ENCODE peak calls at places on chromosomes 2 and 18, in six cellular contexts. One of them, this sample, is unnamed.

GRCh38 chr2:166765141-166765540 is 123.1 kb upstream of the XIRP2 start:
- DNase-seq in activated T-cell treated with anti-CD3 and anti-CD28 coated beads, Interleukin-2, amount 50 U/mL, for 48 hours: no peak
- DNase-seq in HTR-8/SVneo: no peak
- DNase-seq in EH: no peak
- DNase-seq in activated CD4-positive, alpha-beta T cell treated with anti-CD3 and anti-CD28 coated beads, Interleukin-2, amount 10 ng/mL, durations not matched to agents 7 days and 5 days: no peak
- DNase-seq in Kasumi-1: no peak
- DNase-seq in this sample: no peak

GRCh38 chr2:120758181-120759048 is 22.7 kb downstream of the GLI2 start:
- DNase-seq in activated T-cell treated with anti-CD3 and anti-CD28 coated beads, Interleukin-2, amount 50 U/mL, for 48 hours: no peak
- DNase-seq in EH: peak
- DNase-seq in HTR-8/SVneo: no peak
- DNase-seq in Kasumi-1: no peak
- DNase-seq in activated CD4-positive, alpha-beta T cell treated with anti-CD3 and anti-CD28 coated beads, Interleukin-2, amount 10 ng/mL, durations not matched to agents 7 days and 5 days: no peak
- DNase-seq in this sample: no peak

GRCh38 chr2:47819834-47820233 is 36.9 kb downstream of the MSH6 start:
- DNase-seq in HTR-8/SVneo: peak
- DNase-seq in Kasumi-1: no peak
- DNase-seq in activated T-cell treated with anti-CD3 and anti-CD28 coated beads, Interleukin-2, amount 50 U/mL, for 48 hours: no peak
- DNase-seq in activated CD4-positive, alpha-beta T cell treated with anti-CD3 and anti-CD28 coated beads, Interleukin-2, amount 10 ng/mL, durations not matched to agents 7 days and 5 days: no peak
- DNase-seq in EH: peak
- DNase-seq in this sample: no peak

GRCh38 chr2:10460366-10460796 is 12.3 kb upstream of the ODC1 start:
- DNase-seq in Kasumi-1: no peak
- DNase-seq in activated T-cell treated with anti-CD3 and anti-CD28 coated beads, Interleukin-2, amount 50 U/mL, for 48 hours: no peak
- DNase-seq in HTR-8/SVneo: no peak
- DNase-seq in activated CD4-positive, alpha-beta T cell treated with anti-CD3 and anti-CD28 coated beads, Interleukin-2, amount 10 ng/mL, durations not matched to agents 7 days and 5 days: no peak
- DNase-seq in EH: no peak
- DNase-seq in this sample: no peak

GRCh38 chr18:78144669-78145068 is 834.9 kb upstream of the SALL3 start:
- DNase-seq in Kasumi-1: no peak
- DNase-seq in EH: no peak
- DNase-seq in activated T-cell treated with anti-CD3 and anti-CD28 coated beads, Interleukin-2, amount 50 U/mL, for 48 hours: no peak
- DNase-seq in activated CD4-positive, alpha-beta T cell treated with anti-CD3 and anti-CD28 coated beads, Interleukin-2, amount 10 ng/mL, durations not matched to agents 7 days and 5 days: no peak
- DNase-seq in HTR-8/SVneo: no peak
- DNase-seq in this sample: no peak

GRCh38 chr18:415627-416612 is 84.6 kb downstream of the COLEC12 start:
- DNase-seq in EH: peak
- DNase-seq in activated CD4-positive, alpha-beta T cell treated with anti-CD3 and anti-CD28 coated beads, Interleukin-2, amount 10 ng/mL, durations not matched to agents 7 days and 5 days: no peak
- DNase-seq in activated T-cell treated with anti-CD3 and anti-CD28 coated beads, Interleukin-2, amount 50 U/mL, for 48 hours: no peak
- DNase-seq in Kasumi-1: no peak
- DNase-seq in HTR-8/SVneo: no peak
- DNase-seq in this sample: no peak

GRCh38 chr2:110873056-110873502 is 140.7 kb downstream of the ACOXL start:
- DNase-seq in activated T-cell treated with anti-CD3 and anti-CD28 coated beads, Interleukin-2, amount 50 U/mL, for 48 hours: no peak
- DNase-seq in activated CD4-positive, alpha-beta T cell treated with anti-CD3 and anti-CD28 coated beads, Interleukin-2, amount 10 ng/mL, durations not matched to agents 7 days and 5 days: no peak
- DNase-seq in Kasumi-1: no peak
- DNase-seq in EH: no peak
- DNase-seq in HTR-8/SVneo: no peak
- DNase-seq in this sample: no peak

GRCh38 chr2:39380525-39381150 is 56.4 kb downstream of the MAP4K3 start:
- DNase-seq in HTR-8/SVneo: no peak
- DNase-seq in EH: peak
- DNase-seq in activated T-cell treated with anti-CD3 and anti-CD28 coated beads, Interleukin-2, amount 50 U/mL, for 48 hours: no peak
- DNase-seq in activated CD4-positive, alpha-beta T cell treated with anti-CD3 and anti-CD28 coated beads, Interleukin-2, amount 10 ng/mL, durations not matched to agents 7 days and 5 days: no peak
- DNase-seq in Kasumi-1: no peak
- DNase-seq in this sample: no peak

GRCh38 chr2:61550375-61551209 is 12.4 kb upstream of the XPO1 start:
- DNase-seq in EH: no peak
- DNase-seq in Kasumi-1: no peak
- DNase-seq in HTR-8/SVneo: no peak
- DNase-seq in activated T-cell treated with anti-CD3 and anti-CD28 coated beads, Interleukin-2, amount 50 U/mL, for 48 hours: no peak
- DNase-seq in activated CD4-positive, alpha-beta T cell treated with anti-CD3 and anti-CD28 coated beads, Interleukin-2, amount 10 ng/mL, durations not matched to agents 7 days and 5 days: no peak
- DNase-seq in this sample: no peak

GRCh38 chr2:63226297-63226696 is 175.7 kb downstream of the OTX1 start:
- DNase-seq in Kasumi-1: no peak
- DNase-seq in activated T-cell treated with anti-CD3 and anti-CD28 coated beads, Interleukin-2, amount 50 U/mL, for 48 hours: no peak
- DNase-seq in EH: no peak
- DNase-seq in HTR-8/SVneo: no peak
- DNase-seq in activated CD4-positive, alpha-beta T cell treated with anti-CD3 and anti-CD28 coated beads, Interleukin-2, amount 10 ng/mL, durations not matched to agents 7 days and 5 days: no peak
- DNase-seq in this sample: no peak

GRCh38 chr2:140601342-140601741 is 1529.5 kb downstream of the LRP1B start:
- DNase-seq in EH: no peak
- DNase-seq in Kasumi-1: no peak
- DNase-seq in HTR-8/SVneo: no peak
- DNase-seq in activated CD4-positive, alpha-beta T cell treated with anti-CD3 and anti-CD28 coated beads, Interleukin-2, amount 10 ng/mL, durations not matched to agents 7 days and 5 days: no peak
- DNase-seq in activated T-cell treated with anti-CD3 and anti-CD28 coated beads, Interleukin-2, amount 50 U/mL, for 48 hours: no peak
- DNase-seq in this sample: no peak

GRCh38 chr2:39424951-39425350 is 12.1 kb downstream of the MAP4K3 start:
- DNase-seq in Kasumi-1: no peak
- DNase-seq in activated T-cell treated with anti-CD3 and anti-CD28 coated beads, Interleukin-2, amount 50 U/mL, for 48 hours: no peak
- DNase-seq in EH: no peak
- DNase-seq in activated CD4-positive, alpha-beta T cell treated with anti-CD3 and anti-CD28 coated beads, Interleukin-2, amount 10 ng/mL, durations not matched to agents 7 days and 5 days: no peak
- DNase-seq in HTR-8/SVneo: no peak
- DNase-seq in this sample: no peak

GRCh38 chr18:36544036-36544725 is 246.7 kb downstream of the FHOD3 start:
- DNase-seq in EH: no peak
- DNase-seq in HTR-8/SVneo: no peak
- DNase-seq in Kasumi-1: no peak
- DNase-seq in activated T-cell treated with anti-CD3 and anti-CD28 coated beads, Interleukin-2, amount 50 U/mL, for 48 hours: no peak
- DNase-seq in activated CD4-positive, alpha-beta T cell treated with anti-CD3 and anti-CD28 coated beads, Interleukin-2, amount 10 ng/mL, durations not matched to agents 7 days and 5 days: no peak
- DNase-seq in this sample: no peak

GRCh38 chr18:78902795-78903435 is 76.7 kb upstream of the SALL3 start:
- DNase-seq in activated CD4-positive, alpha-beta T cell treated with anti-CD3 and anti-CD28 coated beads, Interleukin-2, amount 10 ng/mL, durations not matched to agents 7 days and 5 days: no peak
- DNase-seq in activated T-cell treated with anti-CD3 and anti-CD28 coated beads, Interleukin-2, amount 50 U/mL, for 48 hours: no peak
- DNase-seq in Kasumi-1: no peak
- DNase-seq in EH: no peak
- DNase-seq in HTR-8/SVneo: no peak
- DNase-seq in this sample: no peak